ENCODE peak calls at places on chromosomes 3 and 15, in five cellular contexts. G is SK-N-SH, F is HCT116, V is HepG2, E is NT2/D1. T is an unnamed sample.

GRCh38 chr3:138444104-138444503 is 9.7 kb downstream of the ESYT3 start:
- DNase-seq in E (no peak), V (no peak), G (no peak), F (no peak), T (no peak)

GRCh38 chr3:169116056-169116693 is 547.3 kb downstream of the MECOM start:
- DNase-seq in G (no peak), E (no peak), V (peak; percentile 57), F (no peak), T (no peak)

GRCh38 chr15:41561104-41561776 is 2.2 kb downstream of the TYRO3 start:
- DNase-seq in V (no peak), F (no peak), G (no peak), E (no peak), T (no peak)

GRCh38 chr15:52086001-52086786 is 26.4 kb downstream of the BCL2L10 start:
- DNase-seq in E (no peak), F (no peak), V (no peak), G (no peak), T (no peak)

GRCh38 chr3:194061421-194062029 is 74.4 kb upstream of the HES1 start:
- DNase-seq in E (no peak), F (no peak), V (no peak), G (no peak), T (no peak)

GRCh38 chr15:62665449-62665848 is 377.1 kb upstream of the TPM1 start:
- DNase-seq in G (no peak), V (peak; percentile 26), F (no peak), E (peak; percentile 20), T (no peak)

GRCh38 chr15:83444936-83445335 is 2.2 kb upstream of the SH3GL3 start:
- DNase-seq in F (no peak), E (no peak), V (no peak), G (no peak), T (no peak)

GRCh38 chr3:124078978-124079911 is 87.3 kb upstream of the ROPN1 start:
- DNase-seq in G (peak; percentile 45), V (peak; percentile 40), F (peak; percentile 22), E (no peak), T (no peak)

GRCh38 chr3:25582242-25582641 is 82.5 kb downstream of the TOP2B start:
- DNase-seq in E (no peak), F (no peak), V (peak; percentile 69), G (no peak), T (no peak)

GRCh38 chr3:126371096-126371705 is 14.0 kb upstream of the KLF15 start:
- DNase-seq in G (no peak), E (no peak), V (no peak), F (no peak), T (no peak)

GRCh38 chr15:53266176-53266575 is 476.0 kb upstream of the ONECUT1 start:
- DNase-seq in F (no peak), G (no peak), E (no peak), V (no peak), T (no peak)
- TF ChIP-seq YY1 in F (no peak), G (no peak), E (no peak), V (no peak), T (no peak)

GRCh38 chr3:184593201-184593922 is 31.8 kb downstream of the EPHB3 start:
- DNase-seq in G (peak; percentile 44), F (no peak), E (no peak), V (no peak), T (no peak)

GRCh38 chr3:184593923-184594303 is 32.3 kb downstream of the EPHB3 start:
- DNase-seq in E (no peak), G (no peak), V (no peak), F (no peak), T (no peak)

GRCh38 chr3:184596233-184596632 is 34.6 kb downstream of the EPHB3 start:
- DNase-seq in V (no peak), G (no peak), F (no peak), E (no peak), T (no peak)

GRCh38 chr3:184595726-184596125 is 34.1 kb downstream of the EPHB3 start:
- DNase-seq in F (no peak), V (no peak), E (no peak), G (no peak), T (no peak)

GRCh38 chr3:184594386-184595035 is 32.9 kb downstream of the EPHB3 start:
- DNase-seq in G (no peak), E (no peak), V (no peak), F (no peak), T (no peak)
- H3K27me3 ChIP-seq in G (no peaks in the 10 kb centered on the region), E (peaks cover 11% of the 10 kb centered on the region), V (peaks cover 39% of the 10 kb centered on the region), F (no peaks in the 10 kb centered on the region), T (no peaks in the 10 kb centered on the region)

DNA sequence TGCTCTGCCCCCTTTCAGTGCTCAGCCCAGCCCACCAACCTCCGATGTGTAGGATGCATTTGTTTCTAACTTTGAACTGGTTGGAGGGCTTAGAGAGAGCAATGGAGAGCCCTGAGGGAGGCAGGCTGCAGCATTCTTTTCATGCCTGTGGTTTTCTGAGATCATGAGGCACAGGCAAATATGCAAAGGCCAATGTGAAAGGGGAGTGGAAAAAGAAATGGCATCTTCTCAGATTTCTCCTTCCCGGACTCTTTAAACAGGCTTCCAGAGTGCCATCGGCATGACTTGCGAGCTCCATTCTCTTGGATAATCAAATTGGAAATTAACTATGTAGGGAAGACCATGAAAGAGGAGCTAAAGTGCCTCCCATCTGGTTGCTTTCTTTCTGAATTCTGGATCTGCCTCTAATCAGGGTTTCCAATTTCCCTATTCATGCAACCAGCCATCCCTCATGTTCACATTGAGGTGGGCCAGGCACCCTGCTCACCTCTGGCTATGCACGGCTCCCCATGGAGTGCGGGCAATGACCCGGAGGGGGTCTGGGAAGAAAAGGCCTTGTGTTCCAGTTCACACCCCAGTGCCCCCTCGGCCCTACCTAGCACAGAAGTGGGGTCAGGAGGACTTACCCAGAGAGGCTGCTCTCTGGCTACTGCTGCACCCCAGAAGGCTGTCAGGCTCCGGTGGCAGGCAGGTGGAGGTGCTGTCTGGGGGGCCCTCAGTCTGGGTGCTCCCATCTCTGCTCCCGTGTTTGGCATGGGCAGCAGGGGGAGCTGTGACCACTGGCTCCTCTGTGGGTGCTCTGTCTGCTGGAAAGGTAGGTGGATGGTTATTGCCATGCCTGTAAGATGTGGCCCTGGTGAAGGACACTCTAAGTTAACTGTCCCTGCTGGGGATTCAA is 16.1 kb downstream of the AMOTL2 start:
- DNase-seq in F (peak; percentile 52), E (peak; percentile 93), G (peak; percentile 57), V (peak; percentile 87), T (no peak)
- TF ChIP-seq YY1 in F (no peak), E (peak; percentile 3), G (no peak), V (no peak), T (no peak)

GRCh38 chr15:66254364-66255292 is 1.1 kb upstream of the MEGF11 start:
- DNase-seq in F (no peak), G (no peak), V (no peak), E (no peak), T (no peak)

GRCh38 chr15:66255293-66255676 is 1.7 kb upstream of the MEGF11 start:
- DNase-seq in G (no peak), V (no peak), E (no peak), F (no peak), T (no peak)

GRCh38 chr15:66253643-66254363 is at the start of gene MEGF11:
- DNase-seq in G (peak; percentile 88), E (no peak), F (no peak), V (no peak), T (no peak)

GRCh38 chr15:66253296-66253642 is 281 bp downstream of the MEGF11 start:
- DNase-seq in G (no peak), E (no peak), V (no peak), F (no peak), T (no peak)

GRCh38 chr15:66256692-66257091 is 3.1 kb upstream of the MEGF11 start:
- DNase-seq in F (no peak), E (no peak), G (no peak), V (no peak), T (no peak)
- H3K27me3 ChIP-seq in F (peaks cover 3% of the 10 kb centered on the region), E (peaks cover 58% of the 10 kb centered on the region), G (peaks cover 45% of the 10 kb centered on the region), V (peaks cover 56% of the 10 kb centered on the region), T (peaks cover 16% of the 10 kb centered on the region)

T was measured in GM12878.